ENCODE peak calls at places on chromosomes 7 and 10, in six cellular contexts. One of them, this sample, is unnamed.

GRCh38 chr7:78691584-78691983 is 761.9 kb downstream of the MAGI2 start:
- DNase-seq in HuH-7.5: no peak
- DNase-seq in SJSA1: no peak
- DNase-seq in substantia nigra: no peak
- DNase-seq in right cardiac atrium: no peak
- DNase-seq in OCI-LY7: peak
- DNase-seq in this sample: no peak

GRCh38 chr10:33600381-33600780 is 265.9 kb upstream of the NRP1 start:
- DNase-seq in SJSA1: peak
- DNase-seq in substantia nigra: no peak
- DNase-seq in right cardiac atrium: no peak
- DNase-seq in HuH-7.5: no peak
- DNase-seq in OCI-LY7: no peak
- DNase-seq in this sample: no peak

GRCh38 chr7:7395785-7396184 is 139.9 kb downstream of the COL28A1 start:
- DNase-seq in OCI-LY7: no peak
- DNase-seq in right cardiac atrium: no peak
- DNase-seq in substantia nigra: no peak
- DNase-seq in SJSA1: no peak
- DNase-seq in HuH-7.5: no peak
- DNase-seq in this sample: no peak

GRCh38 chr10:113650172-113650571 is 13.7 kb downstream of the NRAP start:
- DNase-seq in right cardiac atrium: no peak
- DNase-seq in SJSA1: no peak
- DNase-seq in substantia nigra: no peak
- DNase-seq in OCI-LY7: no peak
- DNase-seq in HuH-7.5: no peak
- DNase-seq in this sample: no peak

GRCh38 chr7:24896031-24896433 is 83.9 kb downstream of the OSBPL3 start:
- DNase-seq in right cardiac atrium: no peak
- DNase-seq in OCI-LY7: peak
- DNase-seq in SJSA1: no peak
- DNase-seq in substantia nigra: no peak
- DNase-seq in HuH-7.5: no peak
- DNase-seq in this sample: no peak

GRCh38 chr10:110646417-110647135 is 2.4 kb downstream of the RBM20 start:
- DNase-seq in SJSA1: peak
- DNase-seq in substantia nigra: no peak
- DNase-seq in OCI-LY7: no peak
- DNase-seq in right cardiac atrium: no peak
- DNase-seq in HuH-7.5: no peak
- DNase-seq in this sample: no peak

GRCh38 chr10:116853287-116853686 is 4.0 kb downstream of the ENO4 start:
- DNase-seq in right cardiac atrium: no peak
- DNase-seq in OCI-LY7: no peak
- DNase-seq in SJSA1: no peak
- DNase-seq in HuH-7.5: no peak
- DNase-seq in substantia nigra: no peak
- DNase-seq in this sample: no peak

GRCh38 chr7:140134039-140134438 is 42.7 kb downstream of the KDM7A start:
- DNase-seq in HuH-7.5: no peak
- DNase-seq in substantia nigra: no peak
- DNase-seq in SJSA1: no peak
- DNase-seq in right cardiac atrium: no peak
- DNase-seq in OCI-LY7: no peak
- DNase-seq in this sample: no peak

GRCh38 chr7:29893351-29894005 is 87.2 kb downstream of the WIPF3 start:
- DNase-seq in OCI-LY7: no peak
- DNase-seq in HuH-7.5: no peak
- DNase-seq in SJSA1: no peak
- DNase-seq in substantia nigra: no peak
- DNase-seq in right cardiac atrium: no peak
- DNase-seq in this sample: no peak

GRCh38 chr7:29442146-29442545 is 121.5 kb upstream of the PRR15 start:
- DNase-seq in SJSA1: no peak
- DNase-seq in right cardiac atrium: no peak
- DNase-seq in substantia nigra: no peak
- DNase-seq in HuH-7.5: no peak
- DNase-seq in OCI-LY7: no peak
- DNase-seq in this sample: no peak